ENCODE peak calls at places on chromosomes 16 and 17, in seven cellular contexts. A is H1, C is IMR-90, W is mesendoderm, T is mesenchymal stem cell, S is neuronal stem cell, O is trophoblast cell. E is an unnamed sample.

GRCh38 chr16:57462978-57463362 is 491 bp downstream of the POLR2C start:
- DNase-seq in W (no peak), S (no peak), A (no peak), T (peak; percentile 32), O (no peak), C (no peak), E (no peak)

GRCh38 chr17:76480676-76481075 is 13.3 kb downstream of the AANAT start:
- DNase-seq in O (no peak), A (no peak), S (peak; percentile 38), T (no peak), C (no peak), W (no peak), E (no peak)

GRCh38 chr16:89370081-89370511 is 120.3 kb downstream of the ANKRD11 start:
- DNase-seq in S (no peak), A (no peak), O (peak; percentile 64), W (peak; percentile 37), T (peak; percentile 30), C (peak; percentile 44), E (no peak)

GRCh38 chr17:14205992-14206461 is 30.6 kb downstream of the CDRT15 start:
- DNase-seq in T (no peak), S (no peak), C (no peak), O (no peak), W (no peak), A (no peak), E (peak; percentile 34)

GRCh38 chr17:59421722-59422121 is 90.3 kb downstream of the YPEL2 start:
- DNase-seq in A (no peak), O (no peak), T (no peak), S (no peak), W (no peak), C (no peak), E (no peak)

GRCh38 chr17:10091051-10091450 is 107.4 kb downstream of the GAS7 start:
- DNase-seq in C (no peak), A (no peak), T (peak; percentile 69), S (no peak), O (no peak), W (no peak), E (no peak)

GRCh38 chr17:56112086-56112485 is 41.2 kb upstream of the ANKFN1 start:
- DNase-seq in O (no peak), A (no peak), C (peak; percentile 64), T (no peak), W (no peak), S (no peak), E (no peak)

GRCh38 chr17:79843475-79843916 is 4.3 kb upstream of the CBX4 start:
- DNase-seq in A (no peak), W (no peak), T (no peak), S (no peak), O (no peak), C (no peak), E (no peak)

GRCh38 chr17:46063239-46063638 is 64.2 kb downstream of the STH start:
- DNase-seq in T (peak; percentile 70), O (peak; percentile 62), A (no peak), W (peak; percentile 62), C (peak; percentile 82), S (no peak), E (no peak)

GRCh38 chr16:259226-259625 is 16.5 kb downstream of the RGS11 start:
- DNase-seq in O (no peak), T (no peak), S (no peak), A (no peak), C (no peak), W (no peak), E (no peak)

GRCh38 chr17:1179635-1180433 is at the start of gene ABR:
- DNase-seq in O (no peak), S (peak; percentile 67), T (peak; percentile 46), A (no peak), C (peak; percentile 26), W (no peak), E (peak; percentile 77)

GRCh38 chr16:83652898-83653297 is 154.9 kb upstream of the HSBP1 start:
- DNase-seq in S (no peak), W (no peak), C (no peak), A (no peak), T (peak; percentile 1), O (no peak), E (no peak)

GRCh38 chr17:38476549-38476948 is 48.3 kb downstream of the ARHGAP23 start:
- DNase-seq in W (no peak), S (no peak), T (no peak), C (no peak), O (no peak), A (no peak), E (no peak)

GRCh38 chr17:59221159-59221847 is 992 bp downstream of the GDPD1 start:
- DNase-seq in C (no peak), O (no peak), A (no peak), T (no peak), S (no peak), W (no peak), E (no peak)

GRCh38 chr16:17389392-17389791 is 81.4 kb downstream of the XYLT1 start:
- DNase-seq in O (peak; percentile 81), S (no peak), T (no peak), A (no peak), W (no peak), C (peak; percentile 79), E (no peak)

GRCh38 chr16:59697236-59697635 is 963.1 kb upstream of the GOT2 start:
- DNase-seq in C (no peak), S (no peak), W (no peak), A (no peak), T (no peak), O (no peak), E (no peak)

GRCh38 chr17:2949469-2950044 is 113.8 kb downstream of the OR1D5 start:
- DNase-seq in A (no peak), T (peak; percentile 56), W (no peak), C (peak; percentile 49), O (peak; percentile 45), S (no peak), E (peak; percentile 22)

GRCh38 chr17:9206989-9207317 is 185.6 kb downstream of the NTN1 start:
- DNase-seq in T (no peak), S (no peak), C (no peak), W (no peak), A (no peak), O (no peak), E (no peak)

GRCh38 chr16:2981177-2981898 is 1.1 kb upstream of the PKMYT1 start:
- DNase-seq in A (no peak), W (peak; percentile 88), T (peak; percentile 28), C (no peak), S (no peak), O (peak; percentile 10), E (peak; percentile 75)

GRCh38 chr16:22375117-22375962 is 921 bp upstream of the CDR2 start:
- DNase-seq in S (no peak), T (no peak), O (no peak), C (no peak), W (peak; percentile 41), A (no peak), E (no peak)

GRCh38 chr16:77912617-77913016 is 109.7 kb upstream of the CLEC3A start:
- DNase-seq in T (no peak), A (no peak), C (no peak), O (no peak), W (no peak), S (no peak), E (no peak)
- H3K4ac ChIP-seq in T (no peak overlapping the region), A (no peak overlapping the region), C (no peak overlapping the region), O (no peak overlapping the region), W (no peak overlapping the region), S (no peak overlapping the region), E (no peak overlapping the region)

GRCh38 chr16:66931665-66932064 is 2.5 kb downstream of the CIAO2B start:
- DNase-seq in A (no peak), S (no peak), T (no peak), C (no peak), W (no peak), O (no peak), E (no peak)
- H3K4me1 ChIP-seq in A (peaks cover 9% of the 10 kb centered on the region), S (peaks cover 21% of the 10 kb centered on the region), T (peaks cover 47% of the 10 kb centered on the region), C (peaks cover 27% of the 10 kb centered on the region), W (peaks cover 5% of the 10 kb centered on the region), O (peaks cover 20% of the 10 kb centered on the region), E (no peaks in the 10 kb centered on the region)

GRCh38 chr17:50406578-50406977 is 9.3 kb upstream of the LRRC59 start:
- DNase-seq in S (no peak), T (no peak), O (no peak), A (no peak), W (no peak), C (no peak), E (no peak)

GRCh38 chr17:50412188-50412732 is 13.8 kb upstream of the ACSF2 start:
- DNase-seq in S (no peak), T (no peak), W (no peak), C (no peak), O (no peak), A (no peak), E (no peak)

DNA sequence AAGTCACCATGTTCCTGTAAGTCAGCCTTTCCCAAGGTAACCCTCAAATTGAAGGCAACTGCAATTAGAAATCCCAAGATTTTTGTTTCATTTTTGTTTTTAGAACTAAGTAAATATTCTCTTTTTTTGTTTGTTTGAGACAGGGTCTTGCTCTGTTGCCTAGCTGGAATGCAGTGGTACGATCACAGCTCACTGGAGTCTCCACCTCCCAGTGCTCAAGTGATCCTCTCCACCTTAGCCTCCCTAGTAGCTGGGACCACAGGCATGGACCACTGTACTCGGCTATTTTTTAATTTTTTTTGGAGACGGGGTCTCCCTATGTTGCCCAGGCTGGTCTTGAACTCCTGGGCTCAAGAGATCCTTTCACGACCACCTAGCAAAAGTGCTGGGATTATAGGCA is 10.6 kb upstream of the LRRC59 start:
- DNase-seq in A (no peak), O (no peak), W (no peak), S (no peak), C (no peak), T (no peak), E (no peak)
- H3K9ac ChIP-seq in A (no peak overlapping the region), O (no peak overlapping the region), W (no peak overlapping the region), S (no peak overlapping the region), C (no peak overlapping the region), T (no peak overlapping the region), E (no peak overlapping the region)

DNA sequence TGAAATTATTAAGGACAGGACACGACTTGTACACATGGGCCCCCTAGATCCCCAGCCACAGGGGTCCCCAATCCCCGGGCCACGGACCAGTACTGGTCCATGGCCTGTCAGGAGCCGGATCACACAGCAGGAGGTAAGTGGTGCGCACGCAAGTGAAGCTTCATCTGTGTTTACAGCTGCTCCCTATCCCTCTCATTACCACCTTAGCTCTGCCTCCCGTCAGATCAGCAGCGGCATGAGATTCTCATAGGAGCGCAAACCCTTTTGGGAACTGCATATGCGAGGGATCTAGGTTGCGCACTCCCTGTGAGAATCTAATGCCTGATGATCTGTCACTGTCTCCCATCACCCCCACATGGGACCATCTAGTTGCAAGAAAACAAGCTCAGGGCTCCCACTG is 137.8 kb upstream of the ZFHX3 start:
- DNase-seq in C (no peak), A (no peak), S (no peak), T (no peak), O (no peak), W (no peak), E (no peak)
- H3K4ac ChIP-seq in C (no peak overlapping the region), A (no peak overlapping the region), S (no peak overlapping the region), T (no peak overlapping the region), O (no peak overlapping the region), W (no peak overlapping the region), E (no peak overlapping the region)

E was measured in H9.